ENCODE peak calls at places on chromosomes 11 and 22, in eight cellular contexts. P, X, A, G, E, N, J and M are unnamed samples.

GRCh38 chr11:111148953-111149352 is 96.6 kb upstream of the POU2AF2 start:
- DNase-seq in E (no peak), G (no peak), A (no peak), N (no peak), P (no peak), X (no peak), J (no peak), M (peak)

GRCh38 chr11:65160643-65161042 is 9.4 kb upstream of the SPDYC start:
- DNase-seq in E (no peak), X (no peak), A (no peak), G (no peak), N (no peak), J (no peak), P (no peak), M (no peak)

GRCh38 chr11:11230802-11231562 is 122.1 kb downstream of the CSNK2A3 start:
- DNase-seq in J (peak), P (no peak), X (no peak), A (no peak), E (no peak), G (no peak), N (no peak), M (no peak)

GRCh38 chr11:121292503-121293275 is at the start of gene SC5D:
- DNase-seq in E (peak), N (peak), X (peak), A (peak), G (peak), J (peak), P (peak), M (peak)

GRCh38 chr22:39607093-39607492 is 36.5 kb downstream of the CACNA1I start:
- DNase-seq in A (no peak), G (no peak), X (no peak), E (no peak), P (no peak), N (no peak), J (no peak), M (no peak)

GRCh38 chr11:7677801-7678201 is 4.5 kb upstream of the CYB5R2 start:
- DNase-seq in P (no peak), J (no peak), E (no peak), N (no peak), G (no peak), A (no peak), X (no peak), M (peak)

GRCh38 chr11:7512525-7513209 is 1.1 kb upstream of the PPFIBP2 start:
- DNase-seq in X (peak), P (peak), A (peak), N (peak), G (peak), J (peak), E (peak), M (peak)

GRCh38 chr11:3781423-3781822 is 15.9 kb downstream of the NUP98 start:
- DNase-seq in J (no peak), P (no peak), G (no peak), X (no peak), A (no peak), N (no peak), E (no peak), M (peak)

GRCh38 chr22:17343766-17344165 is 25.5 kb upstream of the CECR2 start:
- DNase-seq in E (no peak), G (no peak), P (no peak), J (no peak), X (no peak), N (no peak), A (no peak), M (no peak)

GRCh38 chr22:41382098-41382578 is 396 bp downstream of the TEF start:
- DNase-seq in A (peak), G (peak), P (peak), N (peak), E (peak), X (peak), J (peak), M (peak)

GRCh38 chr11:74366576-74366975 is 31.7 kb downstream of the PGM2L1 start:
- DNase-seq in N (no peak), G (no peak), E (no peak), A (no peak), P (no peak), X (no peak), J (no peak), M (peak)

GRCh38 chr11:16792426-16792825 is 54.0 kb downstream of the C11orf58 start:
- DNase-seq in P (no peak), X (no peak), N (no peak), G (no peak), E (no peak), A (no peak), J (no peak), M (no peak)

GRCh38 chr22:38311331-38311635 is 6.0 kb downstream of the CSNK1E start:
- DNase-seq in E (no peak), P (peak), J (no peak), X (no peak), A (no peak), N (peak), G (no peak), M (no peak)

GRCh38 chr11:32029721-32030120 is 61.2 kb upstream of the RCN1 start:
- DNase-seq in A (no peak), N (no peak), G (no peak), J (no peak), P (no peak), E (no peak), X (no peak), M (no peak)

GRCh38 chr11:129021295-129021694 is 78.6 kb upstream of the TP53AIP1 start:
- DNase-seq in E (no peak), J (no peak), A (no peak), G (no peak), P (no peak), X (no peak), N (no peak), M (no peak)

GRCh38 chr11:33500865-33501479 is 199.7 kb downstream of the C11orf91 start:
- DNase-seq in G (no peak), X (no peak), E (no peak), P (peak), J (peak), A (no peak), N (peak), M (peak)

GRCh38 chr11:110110854-110111253 is 17.7 kb downstream of the ZC3H12C start:
- DNase-seq in E (no peak), X (no peak), P (no peak), J (no peak), A (no peak), G (no peak), N (no peak), M (no peak)

GRCh38 chr11:33063326-33063775 is 24.0 kb downstream of the TCP11L1 start:
- DNase-seq in A (no peak), E (no peak), J (no peak), G (no peak), X (no peak), N (no peak), P (no peak), M (peak)

GRCh38 chr22:31826443-31826842 is 72.6 kb downstream of the DEPDC5 start:
- DNase-seq in A (no peak), E (no peak), N (no peak), P (no peak), X (no peak), J (no peak), G (no peak), M (no peak)

GRCh38 chr11:126062679-126063509 is at the start of gene CDON:
- DNase-seq in A (peak), P (peak), J (peak), X (peak), N (peak), G (peak), E (peak), M (peak)

GRCh38 chr11:120863359-120863758 is 160.5 kb upstream of the TBCEL start:
- DNase-seq in P (no peak), N (no peak), G (no peak), E (no peak), A (no peak), J (no peak), X (no peak), M (peak)

GRCh38 chr11:10908215-10908990 is 50.5 kb upstream of the ZBED5 start:
- DNase-seq in A (no peak), X (no peak), G (no peak), J (no peak), N (no peak), E (no peak), P (no peak), M (peak)

GRCh38 chr22:36104988-36105387 is 55.6 kb downstream of the APOL3 start:
- DNase-seq in N (no peak), X (no peak), J (no peak), G (peak), A (no peak), E (peak), P (no peak), M (no peak)

GRCh38 chr11:57217053-57217452 is 20.0 kb downstream of the APLNR start:
- DNase-seq in N (peak), P (peak), E (no peak), X (no peak), J (no peak), G (no peak), A (no peak), M (no peak)

GRCh38 chr11:70678931-70679900 is 280.9 kb downstream of the CTTN start:
- DNase-seq in P (no peak), E (peak), X (no peak), N (no peak), J (no peak), A (no peak), G (no peak), M (no peak)

GRCh38 chr11:47507016-47507631 is 45.8 kb downstream of the CELF1 start:
- DNase-seq in A (no peak), P (no peak), G (no peak), J (no peak), X (no peak), N (no peak), E (no peak), M (peak)

GRCh38 chr11:32584921-32585320 is 1.3 kb downstream of the EIF3M start:
- DNase-seq in A (no peak), G (no peak), J (no peak), E (no peak), X (no peak), P (no peak), N (no peak), M (peak)

GRCh38 chr11:87292598-87292997 is 254.9 kb downstream of the TMEM135 start:
- DNase-seq in E (no peak), N (no peak), A (no peak), J (no peak), P (no peak), X (no peak), G (no peak), M (no peak)

GRCh38 chr22:43007519-43008102 is 7.3 kb downstream of the PACSIN2 start:
- DNase-seq in P (no peak), X (no peak), N (no peak), E (peak), J (peak), G (no peak), A (peak), M (peak)

GRCh38 chr11:31397239-31397834 is 27.7 kb downstream of the DNAJC24 start:
- DNase-seq in J (no peak), P (no peak), A (no peak), E (no peak), G (no peak), N (no peak), X (no peak), M (peak)

GRCh38 chr11:1782831-1783724 is 19.4 kb upstream of the CTSD start:
- DNase-seq in X (no peak), N (no peak), J (no peak), A (no peak), E (peak), P (no peak), G (no peak), M (peak)

GRCh38 chr11:12724301-12725046 is 50.3 kb downstream of the TEAD1 start:
- DNase-seq in A (no peak), N (peak), P (peak), J (peak), G (peak), E (peak), X (peak), M (peak)

GRCh38 chr11:33016654-33017053 is 976 bp downstream of the DEPDC7 start:
- DNase-seq in J (no peak), N (no peak), P (no peak), X (no peak), G (no peak), E (no peak), A (no peak), M (no peak)

GRCh38 chr11:46527586-46527985 is 66.2 kb downstream of the AMBRA1 start:
- DNase-seq in A (no peak), P (no peak), N (no peak), J (no peak), E (no peak), X (no peak), G (no peak), M (no peak)

GRCh38 chr11:130631119-130631518 is 182.7 kb downstream of the ADAMTS15 start:
- DNase-seq in E (no peak), J (no peak), P (no peak), N (no peak), X (no peak), G (no peak), A (no peak), M (peak)

GRCh38 chr22:26484360-26484706 is 656 bp downstream of the SRRD start:
- DNase-seq in X (no peak), A (no peak), G (no peak), J (no peak), P (no peak), E (no peak), N (no peak), M (peak)

GRCh38 chr11:69137148-69137844 is 18.4 kb upstream of the SMIM38 start:
- DNase-seq in A (peak), J (no peak), N (no peak), G (no peak), X (no peak), P (peak), E (no peak), M (no peak)

GRCh38 chr11:34505874-34506273 is 7.7 kb downstream of the ELF5 start:
- DNase-seq in E (no peak), A (no peak), X (no peak), P (no peak), N (no peak), G (no peak), J (no peak), M (no peak)

GRCh38 chr11:42631223-42631843 is 680.5 kb upstream of the API5 start:
- DNase-seq in N (no peak), E (no peak), P (no peak), A (no peak), J (peak), G (no peak), X (no peak), M (no peak)

DNA sequence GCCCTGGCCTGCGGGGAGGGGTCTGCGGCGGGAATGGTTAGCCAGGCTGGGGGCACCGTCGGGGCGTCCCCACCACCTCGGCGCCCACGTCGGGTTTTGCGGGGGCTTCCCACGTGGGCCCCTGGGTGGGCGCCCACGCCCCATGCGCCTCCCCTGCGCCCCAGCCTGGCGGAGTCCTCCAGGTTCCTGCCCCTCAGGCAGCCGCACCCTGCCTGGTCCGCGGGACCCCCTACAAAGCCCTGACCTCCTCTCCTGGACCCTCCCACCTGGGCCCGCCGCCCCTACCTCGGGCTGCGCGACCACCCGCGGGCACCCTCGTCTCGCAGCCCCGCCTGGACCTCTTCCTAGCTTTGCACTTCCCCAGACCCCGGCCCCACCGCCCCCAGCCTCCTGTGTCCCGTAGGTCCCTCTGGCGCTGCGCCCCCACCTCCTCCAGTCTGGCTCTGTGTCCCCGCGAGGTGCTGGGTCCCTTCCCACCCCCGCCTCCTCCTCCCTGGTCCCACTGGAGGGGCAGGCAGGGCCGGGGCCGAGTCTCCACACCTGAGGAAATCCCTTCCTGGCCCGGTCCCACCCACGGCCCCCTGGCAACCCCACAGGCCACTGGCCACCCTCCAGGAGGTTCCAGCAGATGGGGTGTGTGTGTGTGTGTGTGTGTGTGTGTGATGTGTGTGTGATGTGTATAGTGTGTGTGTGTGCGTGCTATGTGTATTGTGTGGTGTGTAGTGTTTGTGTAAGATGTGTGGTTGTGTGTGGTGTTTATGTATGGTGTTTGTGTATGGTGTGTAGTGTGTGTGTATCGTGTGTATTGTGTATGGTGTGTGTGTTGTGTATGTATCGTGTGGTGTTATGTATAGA is 11.8 kb downstream of the PIM3 start:
- DNase-seq in E (peak), P (peak), G (peak), X (peak), J (peak), N (peak), A (peak), M (no peak)
- H3K4me3 ChIP-seq in E (peak), P (no peak), G (no peak), X (peak), J (no peak), N (no peak), A (peak), M (peak)

GRCh38 chr22:22683668-22684361 is 39.4 kb downstream of the GGTLC2 start:
- DNase-seq in N (no peak), E (no peak), X (no peak), P (no peak), A (no peak), J (no peak), G (no peak), M (no peak)

GRCh38 chr22:22682196-22682595 is 37.8 kb downstream of the GGTLC2 start:
- DNase-seq in N (no peak), E (no peak), A (no peak), X (no peak), G (no peak), J (no peak), P (no peak), M (no peak)

GRCh38 chr22:22685586-22685985 is 41.2 kb downstream of the GGTLC2 start:
- DNase-seq in X (no peak), A (no peak), G (peak), E (no peak), P (no peak), J (no peak), N (no peak), M (no peak)

GRCh38 chr22:22682807-22683667 is 38.6 kb downstream of the GGTLC2 start:
- DNase-seq in J (no peak), P (no peak), X (no peak), A (no peak), G (no peak), E (no peak), N (no peak), M (no peak)

GRCh38 chr22:22684605-22685561 is 40.5 kb downstream of the GGTLC2 start:
- DNase-seq in A (no peak), J (peak), N (no peak), P (no peak), X (no peak), E (no peak), G (peak), M (peak)
- TF ChIP-seq CTCF in A (peak), J (peak), N (no peak), P (peak), X (no peak), E (peak), G (no peak), M (peak)

DNA sequence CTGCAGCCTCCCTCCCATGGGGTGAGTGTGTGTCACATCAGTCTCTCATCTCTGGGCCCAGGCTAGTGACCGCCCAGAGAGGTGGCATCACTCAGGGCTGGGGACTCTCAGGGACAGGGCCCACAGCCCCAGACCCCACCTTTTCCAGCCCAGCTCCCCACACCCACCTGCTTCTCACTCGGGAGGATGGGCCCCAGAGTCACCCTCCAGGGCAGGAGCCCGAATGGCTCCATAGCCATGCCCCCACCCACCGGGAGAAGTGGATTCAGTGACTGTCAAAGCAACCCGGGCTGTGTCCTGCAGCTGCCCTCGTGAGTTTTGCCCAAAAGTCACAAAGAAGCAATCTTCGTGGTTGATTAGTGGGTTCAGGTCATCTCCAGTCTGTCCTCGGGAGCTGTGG is 26.0 kb downstream of the PARVG start:
- DNase-seq in N (no peak), P (no peak), X (no peak), J (no peak), A (no peak), E (no peak), G (peak), M (no peak)
- H3K4me3 ChIP-seq in N (no peak), P (no peak), X (no peak), J (no peak), A (no peak), E (no peak), G (no peak), M (no peak)

DNA sequence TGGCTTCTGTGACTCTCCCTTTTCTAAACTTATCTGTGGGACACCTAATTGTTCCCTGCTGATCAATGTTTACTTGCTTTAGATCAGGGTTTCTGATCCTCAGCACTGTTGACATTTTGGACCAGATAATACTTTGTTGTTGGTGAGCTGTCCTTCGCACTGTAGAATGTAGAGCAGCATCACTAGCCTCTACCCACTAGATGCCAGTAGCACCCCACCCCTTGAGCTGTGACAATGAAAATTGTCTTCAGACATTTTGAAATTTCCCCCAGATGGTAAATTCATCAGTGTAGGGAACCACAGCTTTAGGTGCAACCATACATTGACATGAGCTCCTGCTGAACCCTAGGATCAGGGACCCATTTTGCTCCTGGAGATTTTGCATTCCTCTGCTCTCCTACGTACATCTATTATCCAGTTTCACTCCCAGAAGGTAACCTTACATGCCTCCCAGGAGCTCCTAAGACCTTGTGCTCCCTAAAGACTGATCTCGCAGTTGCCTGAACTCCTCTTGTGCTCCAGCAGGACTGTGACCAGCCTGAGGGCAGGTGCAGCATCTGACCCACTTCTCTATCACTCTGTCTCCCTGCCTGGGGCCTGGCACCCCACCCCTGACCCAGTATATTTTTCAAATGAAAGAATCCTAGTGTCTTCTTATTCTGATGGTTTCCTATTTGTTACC is 107.8 kb downstream of the FAR1 start:
- DNase-seq in E (no peak), A (no peak), X (no peak), G (no peak), N (no peak), P (no peak), J (peak), M (peak)
- TF ChIP-seq CTCF in E (no peak), A (peak), X (no peak), G (no peak), N (no peak), P (no peak), J (peak), M (peak)

DNA sequence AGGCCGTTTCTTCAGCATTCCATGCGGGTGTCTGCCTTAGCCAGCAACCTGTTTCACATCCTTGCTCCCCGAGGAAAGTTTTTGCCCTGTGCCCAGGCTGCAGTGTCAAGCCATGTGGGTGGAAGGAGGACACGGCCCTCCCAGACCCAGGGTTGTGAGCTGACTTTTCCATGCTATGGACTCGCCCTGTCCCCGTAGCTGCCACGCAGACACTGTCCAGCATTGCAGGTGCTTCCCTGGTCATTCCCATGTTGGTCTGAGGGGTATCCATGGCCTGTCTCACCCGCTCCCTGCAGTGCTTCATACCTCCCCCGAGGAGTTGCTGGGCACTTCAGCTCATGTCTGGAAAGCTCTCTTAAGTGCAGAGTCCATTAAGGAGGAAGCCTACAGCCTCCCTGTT is 2.9 kb downstream of the DAGLA start:
- DNase-seq in G (no peak), E (no peak), X (no peak), A (no peak), N (no peak), P (no peak), J (peak), M (no peak)
- H3K4me3 ChIP-seq in G (no peak), E (no peak), X (no peak), A (no peak), N (no peak), P (no peak), J (no peak), M (no peak)